ENCODE peak calls at places on chromosomes 1 and 21, in nine cellular contexts. A, L, M, E, B, X, R, G and U are unnamed samples.

GRCh38 chr1:233326995-233327937 is at the start of gene MAP3K21:
- DNase-seq in A (peak; percentile 14), E (peak; percentile 60), L (peak; percentile 100), R (peak; percentile 8), G (no peak), B (peak; percentile 91), X (no peak), M (peak; percentile 86), U (peak; percentile 82)

GRCh38 chr1:168676861-168677260 is 52.1 kb downstream of the DPT start:
- DNase-seq in E (no peak), M (no peak), G (no peak), B (no peak), A (no peak), R (no peak), X (no peak), L (no peak), U (no peak)

GRCh38 chr1:188782220-188782841 is 1695.3 kb downstream of the BRINP3 start:
- DNase-seq in G (peak; percentile 1), X (peak; percentile 8), L (peak; percentile 74), R (peak; percentile 56), A (peak; percentile 41), B (no peak), M (no peak), E (no peak), U (peak; percentile 30)

GRCh38 chr1:201542166-201543045 is 3.5 kb downstream of the NAV1 start:
- DNase-seq in M (no peak), E (no peak), B (no peak), R (peak; percentile 75), A (peak; percentile 78), X (no peak), L (no peak), G (peak; percentile 75), U (no peak)

GRCh38 chr1:29282135-29282923 is 46.0 kb downstream of the PTPRU start:
- DNase-seq in L (no peak), E (no peak), R (no peak), X (no peak), G (no peak), B (no peak), M (no peak), A (no peak), U (no peak)

GRCh38 chr21:42003051-42003461 is 7.1 kb downstream of the ZBTB21 start:
- DNase-seq in R (no peak), L (no peak), E (no peak), X (no peak), M (no peak), B (no peak), G (no peak), A (no peak), U (no peak)

GRCh38 chr1:163585796-163586195 is 264.0 kb downstream of the NUF2 start:
- DNase-seq in M (no peak), G (no peak), E (no peak), R (no peak), A (no peak), B (no peak), L (no peak), X (no peak), U (no peak)

GRCh38 chr1:18396247-18396646 is 84.5 kb upstream of the KLHDC7A start:
- DNase-seq in A (no peak), X (no peak), M (no peak), R (no peak), L (peak; percentile 36), E (no peak), B (no peak), G (no peak), U (no peak)

GRCh38 chr1:183274836-183275235 is 88.8 kb downstream of the LAMC2 start:
- DNase-seq in B (no peak), G (no peak), M (no peak), R (no peak), A (no peak), E (no peak), X (no peak), L (no peak), U (no peak)

GRCh38 chr1:156600733-156601121 is 552 bp downstream of the GPATCH4 start:
- DNase-seq in E (no peak), M (no peak), A (no peak), R (peak; percentile 19), G (no peak), L (peak; percentile 34), B (no peak), X (no peak), U (no peak)

GRCh38 chr1:61742620-61743431 is 546 bp downstream of the PATJ start:
- DNase-seq in R (peak; percentile 39), G (no peak), E (peak; percentile 85), B (no peak), M (no peak), L (peak; percentile 45), A (peak; percentile 26), X (peak; percentile 22), U (peak; percentile 71)

GRCh38 chr21:46667191-46667734 is 31.8 kb downstream of the PRMT2 start:
- DNase-seq in R (no peak), B (no peak), M (no peak), E (no peak), G (peak; percentile 11), L (peak; percentile 41), X (no peak), A (peak; percentile 36), U (peak; percentile 46)

DNA sequence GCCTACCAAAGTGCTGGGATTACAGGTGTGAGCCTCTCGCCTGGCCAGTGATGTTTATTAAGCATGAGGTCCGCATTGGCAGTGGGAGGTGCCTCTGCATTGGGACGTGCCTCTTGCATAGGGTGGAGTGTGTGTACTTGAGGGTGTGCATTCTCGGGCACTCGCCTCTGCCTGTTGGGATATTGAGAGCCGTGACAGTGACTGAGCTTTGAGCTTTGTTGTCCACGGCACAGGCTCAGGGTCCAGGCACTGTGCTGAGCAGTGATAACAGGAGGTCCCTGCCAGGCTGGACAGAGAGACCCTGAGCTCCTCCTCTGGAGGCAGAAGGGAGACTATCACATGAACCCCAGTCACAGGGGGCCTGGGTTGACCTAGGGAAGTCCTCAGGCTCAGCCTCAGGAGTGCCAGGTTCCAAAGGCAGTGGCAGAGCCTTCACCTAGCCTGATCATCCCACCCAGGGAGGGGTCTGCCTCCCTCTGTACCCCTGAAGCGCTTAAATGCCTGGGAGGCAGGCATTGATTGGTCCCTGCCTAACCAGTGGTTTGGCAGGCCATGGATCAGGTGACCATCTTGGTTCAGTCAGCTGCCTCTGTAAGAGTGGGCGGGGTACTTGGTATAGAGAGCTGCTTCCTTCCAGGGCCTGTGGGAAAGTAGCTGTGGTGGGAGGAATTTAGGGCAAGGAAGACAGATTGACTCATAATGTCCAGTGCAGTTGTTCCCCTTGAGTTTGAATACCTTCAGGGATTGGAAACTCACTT is 213.8 kb upstream of the TMEM51 start:
- DNase-seq in G (peak; percentile 79), L (peak; percentile 24), M (no peak), E (no peak), B (no peak), A (peak; percentile 61), R (peak; percentile 65), X (no peak), U (no peak)
- TF ChIP-seq CTCF in G (no peak), L (no peak), M (no peak), E (no peak), B (no peak), A (no peak), R (no peak), X (no peak), U (no peak)

DNA sequence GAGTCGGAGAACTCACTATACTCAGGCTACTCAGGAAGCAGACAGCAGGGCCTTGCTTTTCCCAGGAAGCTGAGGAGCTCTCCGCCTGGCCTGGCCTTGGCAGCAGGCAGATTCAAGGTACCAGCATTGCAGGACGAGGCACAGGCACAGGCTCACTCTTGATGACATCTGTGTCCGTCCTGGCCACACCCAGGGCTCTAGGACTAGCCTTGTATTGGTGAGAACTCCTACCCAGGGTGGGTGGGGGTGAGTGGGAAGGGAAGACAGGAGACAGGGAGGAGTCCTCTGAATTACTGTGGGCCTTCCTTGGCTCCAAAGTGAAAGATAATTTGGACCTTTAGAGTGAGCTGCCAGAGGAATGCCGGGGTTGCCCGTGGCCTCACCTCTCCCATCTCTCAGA is 32.0 kb upstream of the ARTN start:
- DNase-seq in R (no peak), M (no peak), E (no peak), L (no peak), B (no peak), A (no peak), X (no peak), G (no peak), U (no peak)
- TF ChIP-seq CTCF in R (no peak), M (no peak), E (no peak), L (no peak), B (no peak), A (no peak), X (no peak), G (no peak), U (no peak)

GRCh38 chr1:79380078-79380477 is 373.5 kb upstream of the ADGRL4 start:
- DNase-seq in G (no peak), M (no peak), R (no peak), B (no peak), L (no peak), A (no peak), E (no peak), X (no peak), U (no peak)
- TF ChIP-seq CTCF in G (no peak), M (no peak), R (no peak), B (no peak), L (no peak), A (no peak), E (no peak), X (no peak), U (no peak)

GRCh38 chr21:31509108-31510017 is 150.1 kb upstream of the SOD1 start:
- DNase-seq in X (peak; percentile 12), M (peak; percentile 58), E (no peak), R (no peak), B (peak; percentile 54), A (peak; percentile 53), L (peak; percentile 82), G (peak; percentile 63), U (peak; percentile 15)
- TF ChIP-seq CTCF in X (peak; percentile 59), M (peak; percentile 36), E (no peak), R (no peak), B (no peak), A (peak; percentile 43), L (peak; percentile 65), G (peak; percentile 72), U (no peak)

DNA sequence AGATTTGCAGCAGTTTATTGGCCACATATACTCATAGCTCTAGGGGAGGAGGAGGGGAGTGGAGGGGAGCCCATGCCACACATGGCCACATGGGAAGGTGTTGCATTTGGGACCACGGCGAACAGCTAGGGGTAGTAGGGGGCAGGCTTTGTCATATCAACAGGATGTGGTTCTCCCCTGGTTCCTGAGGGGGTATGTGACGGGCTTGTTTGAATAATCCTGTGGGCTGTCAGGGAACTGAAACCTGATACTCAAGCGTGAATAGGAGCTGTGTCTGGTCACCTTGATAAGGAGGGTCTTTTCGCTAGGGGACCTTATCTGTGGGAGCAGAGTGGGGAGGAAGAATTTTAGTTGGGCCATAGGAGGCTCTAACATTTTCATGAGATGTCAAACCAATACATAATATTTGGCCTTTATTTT is 264.7 kb downstream of the CTH start:
- DNase-seq in L (no peak), R (no peak), G (no peak), M (no peak), E (no peak), X (no peak), A (no peak), B (no peak), U (no peak)
- TF ChIP-seq CTCF in L (no peak), R (no peak), G (no peak), M (no peak), E (no peak), X (no peak), A (no peak), B (no peak), U (no peak)

GRCh38 chr1:30322859-30323257 is 400.5 kb downstream of the MATN1 start:
- DNase-seq in L (peak; percentile 5), R (no peak), G (no peak), B (no peak), A (no peak), X (no peak), M (no peak), E (no peak), U (no peak)
- TF ChIP-seq CTCF in L (no peak), R (no peak), G (no peak), B (no peak), A (no peak), X (no peak), M (no peak), E (no peak), U (no peak)